ENCODE peak calls at places on chromosome 1, in ten cellular contexts. L is GM12865; O is brain microvascular endothelial cell; U is BE2C; R is tibial nerve; Q is colonic mucosa; Y is ovary; I is progenitor cell of endocrine pancreas; H is fibroblast of lung; J is CD4-positive, alpha-beta T cell. T is an unnamed sample.

GRCh38 chr1:222618001-222618879 is at the start of gene MIA3:
- DNase-seq in L (peak), O (no peak), U (peak), R (peak), Q (peak), Y (peak), I (peak), H (peak), J (peak), T (peak)

GRCh38 chr1:218346391-218347204 is 1.5 kb downstream of the TGFB2 start:
- DNase-seq in L (peak), O (no peak), U (no peak), R (no peak), Q (no peak), Y (peak), I (no peak), H (peak), J (no peak), T (peak)

GRCh38 chr1:219555802-219556201 is 57.1 kb downstream of the ZC3H11B start:
- DNase-seq in L (no peak), O (peak), U (no peak), R (no peak), Q (no peak), Y (no peak), I (no peak), H (peak), J (no peak), T (no peak)

GRCh38 chr1:233664804-233665574 is 51.1 kb downstream of the KCNK1 start:
- DNase-seq in L (no peak), O (no peak), U (no peak), R (no peak), Q (no peak), Y (no peak), I (no peak), H (no peak), J (no peak), T (no peak)

GRCh38 chr1:191709215-191709614 is 449.0 kb upstream of the RGS18 start:
- DNase-seq in L (no peak), O (no peak), U (no peak), R (no peak), Q (no peak), Y (no peak), I (no peak), H (no peak), J (no peak), T (no peak)

GRCh38 chr1:186925881-186926676 is 97.3 kb downstream of the PLA2G4A start:
- DNase-seq in L (no peak), O (no peak), U (no peak), R (no peak), Q (no peak), Y (no peak), I (no peak), H (no peak), J (no peak), T (no peak)

GRCh38 chr1:109658533-109659051 is 2.7 kb downstream of the GSTM4 start:
- DNase-seq in L (no peak), O (no peak), U (no peak), R (no peak), Q (no peak), Y (no peak), I (no peak), H (no peak), J (no peak), T (no peak)

GRCh38 chr1:176205322-176205914 is 1.7 kb downstream of the COP1 start:
- DNase-seq in L (peak), O (no peak), U (no peak), R (no peak), Q (no peak), Y (no peak), I (no peak), H (peak), J (no peak), T (peak)

GRCh38 chr1:198880818-198881597 is 242.2 kb downstream of the PTPRC start:
- DNase-seq in L (no peak), O (peak), U (no peak), R (no peak), Q (no peak), Y (no peak), I (no peak), H (peak), J (no peak), T (peak)

GRCh38 chr1:84347547-84348239 is 46.2 kb downstream of the SAMD13 start:
- DNase-seq in L (no peak), O (no peak), U (no peak), R (no peak), Q (no peak), Y (no peak), I (no peak), H (peak), J (no peak), T (no peak)

GRCh38 chr1:169460193-169460833 is 25.4 kb downstream of the SLC19A2 start:
- DNase-seq in L (no peak), O (peak), U (no peak), R (no peak), Q (peak), Y (peak), I (no peak), H (peak), J (no peak), T (no peak)

GRCh38 chr1:47812848-47813508 is 184.2 kb downstream of the TRABD2B start:
- DNase-seq in L (no peak), O (no peak), U (no peak), R (no peak), Q (no peak), Y (no peak), I (no peak), H (no peak), J (no peak), T (no peak)

GRCh38 chr1:115089443-115090340 is at the start of gene TSPAN2:
- DNase-seq in L (no peak), O (peak), U (peak), R (no peak), Q (peak), Y (peak), I (peak), H (peak), J (peak), T (peak)

GRCh38 chr1:156153362-156153761 is at the start of gene SEMA4A:
- DNase-seq in L (no peak), O (no peak), U (no peak), R (no peak), Q (peak), Y (no peak), I (no peak), H (no peak), J (no peak), T (no peak)

GRCh38 chr1:178057863-178058576 is 35.9 kb upstream of the RASAL2 start:
- DNase-seq in L (no peak), O (peak), U (no peak), R (peak), Q (no peak), Y (peak), I (no peak), H (peak), J (no peak), T (no peak)

GRCh38 chr1:21302747-21303715 is 12.8 kb upstream of the ECE1 start:
- DNase-seq in L (no peak), O (no peak), U (peak), R (no peak), Q (peak), Y (no peak), I (no peak), H (peak), J (no peak), T (no peak)

GRCh38 chr1:228906461-228906860 is 171.2 kb downstream of the RHOU start:
- DNase-seq in L (no peak), O (no peak), U (no peak), R (no peak), Q (no peak), Y (no peak), I (no peak), H (no peak), J (no peak), T (no peak)

GRCh38 chr1:32622806-32623694 is 27.3 kb downstream of the ZBTB8OS start:
- DNase-seq in L (peak), O (no peak), U (no peak), R (no peak), Q (no peak), Y (no peak), I (no peak), H (no peak), J (no peak), T (no peak)

GRCh38 chr1:244092293-244093264 is 41.5 kb downstream of the ZBTB18 start:
- DNase-seq in L (no peak), O (no peak), U (no peak), R (no peak), Q (peak), Y (no peak), I (no peak), H (peak), J (no peak), T (no peak)

GRCh38 chr1:3457910-3458621 is 3.6 kb downstream of the ARHGEF16 start:
- DNase-seq in L (no peak), O (no peak), U (peak), R (no peak), Q (peak), Y (no peak), I (no peak), H (no peak), J (no peak), T (no peak)

GRCh38 chr1:166166400-166166699 is 451 bp downstream of the FAM78B start:
- DNase-seq in L (no peak), O (no peak), U (no peak), R (no peak), Q (no peak), Y (no peak), I (no peak), H (no peak), J (no peak), T (no peak)

GRCh38 chr1:166165661-166166399 is 971 bp downstream of the FAM78B start:
- DNase-seq in L (no peak), O (no peak), U (peak), R (no peak), Q (peak), Y (peak), I (no peak), H (peak), J (no peak), T (peak)

GRCh38 chr1:166169182-166169581 is 2.4 kb upstream of the FAM78B start:
- DNase-seq in L (peak), O (no peak), U (no peak), R (no peak), Q (no peak), Y (no peak), I (no peak), H (no peak), J (no peak), T (no peak)

GRCh38 chr1:166166701-166167394 is at the start of gene FAM78B:
- DNase-seq in L (peak), O (no peak), U (peak), R (peak), Q (peak), Y (peak), I (peak), H (peak), J (peak), T (peak)

DNA sequence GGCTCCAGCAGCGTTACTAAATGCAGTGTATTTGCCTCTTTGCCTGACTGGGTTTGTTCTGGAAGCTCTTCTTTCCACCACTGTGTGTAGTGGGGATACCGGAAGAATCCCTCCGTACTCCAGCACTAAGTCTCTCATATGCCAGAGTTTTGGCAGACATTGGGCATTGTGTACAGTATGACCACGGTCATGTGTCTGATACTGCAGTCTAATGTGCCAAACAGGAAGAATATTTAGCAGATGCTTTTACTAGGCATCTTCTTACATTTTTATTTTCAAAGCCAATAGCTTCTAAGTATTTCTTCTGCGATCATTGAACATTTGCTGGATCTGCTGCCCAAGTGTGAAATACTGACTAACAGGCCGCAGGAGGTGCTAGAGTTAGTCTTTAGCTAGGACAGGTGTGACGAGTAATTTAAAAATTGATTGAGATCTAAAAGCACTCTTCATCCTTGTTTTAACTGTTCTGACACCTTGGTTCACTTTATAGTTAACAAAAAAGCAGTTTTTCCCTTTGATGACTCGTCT is 658 bp upstream of the FAM78B start:
- DNase-seq in L (no peak), O (no peak), U (no peak), R (no peak), Q (no peak), Y (no peak), I (no peak), H (no peak), J (no peak), T (no peak)
- TF ChIP-seq CTCF in L (no peak), O (no peak), U (no peak), R (no peak), Q (no peak), Y (no peak), I (no peak), H (no peak), J (no peak), T (no peak)

DNA sequence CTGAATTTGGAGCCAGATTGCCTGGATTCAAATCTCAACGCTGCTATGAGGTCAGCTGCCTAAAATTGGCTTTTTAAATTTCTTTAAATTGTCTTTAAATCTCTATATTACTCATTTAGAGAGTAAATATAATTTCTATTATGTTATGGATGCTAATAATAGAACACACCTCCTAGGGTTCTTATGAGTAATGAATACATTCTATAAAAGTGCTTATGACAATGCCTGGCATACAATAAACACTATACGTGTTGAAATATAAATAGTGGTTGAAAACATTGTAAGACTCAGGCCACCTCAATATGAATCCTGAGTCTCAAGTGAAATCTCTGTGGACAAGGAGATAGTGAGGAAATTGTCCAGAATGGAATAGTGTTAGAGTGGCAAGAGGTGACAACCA is 31.0 kb upstream of the PHGDH start:
- DNase-seq in L (no peak), O (no peak), U (no peak), R (no peak), Q (no peak), Y (no peak), I (no peak), H (no peak), J (no peak), T (no peak)
- TF ChIP-seq CTCF in L (no peak), O (no peak), U (no peak), R (no peak), Q (no peak), Y (no peak), I (no peak), H (no peak), J (no peak), T (no peak)

GRCh38 chr1:23522244-23523013 is 8.6 kb downstream of the E2F2 start:
- DNase-seq in L (peak), O (no peak), U (no peak), R (no peak), Q (no peak), Y (no peak), I (no peak), H (no peak), J (no peak), T (peak)

GRCh38 chr1:23524163-23524562 is 6.9 kb downstream of the E2F2 start:
- DNase-seq in L (no peak), O (no peak), U (no peak), R (no peak), Q (peak), Y (no peak), I (no peak), H (no peak), J (no peak), T (no peak)

GRCh38 chr1:23524716-23525401 is 6.2 kb downstream of the E2F2 start:
- DNase-seq in L (peak), O (no peak), U (peak), R (no peak), Q (peak), Y (no peak), I (no peak), H (no peak), J (no peak), T (no peak)

GRCh38 chr1:23517581-23517980 is 13.5 kb downstream of the E2F2 start:
- DNase-seq in L (no peak), O (no peak), U (no peak), R (no peak), Q (no peak), Y (no peak), I (no peak), H (no peak), J (no peak), T (no peak)

GRCh38 chr1:23521588-23521987 is 9.4 kb downstream of the E2F2 start:
- DNase-seq in L (no peak), O (no peak), U (peak), R (no peak), Q (no peak), Y (no peak), I (no peak), H (no peak), J (no peak), T (no peak)
- TF ChIP-seq CTCF in L (no peak), O (no peak), U (no peak), R (no peak), Q (no peak), Y (no peak), I (no peak), H (no peak), J (no peak), T (no peak)

DNA sequence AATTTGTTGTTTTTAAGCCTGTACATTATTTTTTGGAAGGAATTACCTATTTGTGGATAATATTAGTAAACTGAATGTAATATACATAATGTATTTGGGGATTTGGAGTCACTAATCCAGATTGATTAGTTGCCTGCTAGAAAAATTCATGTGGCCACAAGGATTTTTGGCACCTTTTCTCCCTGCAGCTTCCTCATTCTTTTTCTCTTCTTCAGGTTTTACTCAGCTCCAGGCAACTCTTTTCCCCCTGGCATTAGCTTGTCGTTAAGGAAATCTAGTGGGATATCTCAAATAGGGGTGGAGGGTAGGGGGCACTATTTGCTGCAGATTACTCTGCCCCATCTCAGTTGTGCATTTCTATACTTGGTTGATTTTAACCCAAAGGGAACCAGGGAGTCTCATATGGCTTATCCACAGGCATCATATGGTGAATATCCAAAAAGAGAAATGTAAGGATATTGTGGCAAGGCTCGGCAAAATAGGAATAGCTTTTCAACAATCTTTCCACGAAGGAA is 203.1 kb downstream of the NFIA start:
- DNase-seq in L (no peak), O (no peak), U (no peak), R (no peak), Q (no peak), Y (no peak), I (no peak), H (peak), J (no peak), T (no peak)
- TF ChIP-seq CTCF in L (no peak), O (no peak), U (no peak), R (no peak), Q (no peak), Y (no peak), I (no peak), H (no peak), J (no peak), T (no peak)

DNA sequence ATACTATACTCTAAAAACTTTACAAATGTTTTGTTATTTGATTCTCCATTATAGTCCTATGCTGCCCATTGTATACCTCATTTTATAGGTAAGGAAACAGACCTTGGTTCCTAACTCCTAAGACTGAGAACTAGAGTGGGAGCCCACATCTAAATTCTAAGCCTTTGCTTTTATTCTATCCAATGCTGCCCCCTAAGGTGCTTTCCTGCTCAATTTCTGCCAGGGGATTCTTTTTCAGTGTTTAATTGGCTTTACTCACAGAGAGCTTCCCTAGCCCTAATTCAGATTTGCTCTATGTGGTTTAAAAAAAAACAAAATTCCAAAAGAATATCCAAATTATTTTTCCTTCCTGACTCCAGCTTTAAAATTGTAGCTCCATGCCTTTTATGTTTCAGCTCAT is 64.5 kb downstream of the KIF14 start:
- DNase-seq in L (no peak), O (no peak), U (no peak), R (no peak), Q (no peak), Y (no peak), I (no peak), H (no peak), J (no peak), T (no peak)
- TF ChIP-seq CTCF in L (no peak), O (peak), U (peak), R (no peak), Q (no peak), Y (no peak), I (peak), H (peak), J (no peak), T (no peak)

GRCh38 chr1:18608534-18608933 is 22.1 kb upstream of the PAX7 start:
- DNase-seq in L (no peak), O (no peak), U (no peak), R (no peak), Q (no peak), Y (no peak), I (no peak), H (no peak), J (no peak), T (no peak)
- TF ChIP-seq CTCF in L (no peak), O (no peak), U (peak), R (no peak), Q (no peak), Y (no peak), I (no peak), H (no peak), J (no peak), T (no peak)

T was measured in GM13976.